ENCODE peak calls at places on chromosomes 2 and 18, in four cellular contexts. E is type B pancreatic cell; G is activated CD8-positive, alpha-beta memory T cell treated with anti-CD3 and anti-CD28 coated beads, Interleukin-2, amount 50 U/mL, for 48 hours; J is endothelial cell. U is an unnamed sample.
A peak's percentile ranks its signal among the peaks of the same experiment; 100 is the strongest.

GRCh38 chr2:79530443-79530842 is 17.6 kb downstream of the CTNNA2 start:
- DNase-seq in E (no peak), G (no peak), J (peak; percentile 31), U (no peak)

GRCh38 chr2:196245746-196246145 is 74.4 kb upstream of the STK17B start:
- DNase-seq in E (no peak), G (no peak), J (no peak), U (no peak)

GRCh38 chr2:7951490-7951889 is 730.4 kb upstream of the ID2 start:
- DNase-seq in E (no peak), G (no peak), J (no peak), U (no peak)

GRCh38 chr2:212940816-212941215 is 210.6 kb downstream of the IKZF2 start:
- DNase-seq in E (no peak), G (no peak), J (no peak), U (no peak)

GRCh38 chr2:6580982-6581381 is 284.7 kb downstream of the CMPK2 start:
- DNase-seq in E (no peak), G (no peak), J (no peak), U (no peak)

GRCh38 chr2:86396304-86396785 is 44.8 kb upstream of the KDM3A start:
- DNase-seq in E (no peak), G (no peak), J (peak; percentile 15), U (no peak)

GRCh38 chr2:68253211-68254068 is 1.1 kb upstream of the PPP3R1 start:
- DNase-seq in E (no peak), G (no peak), J (no peak), U (no peak)

GRCh38 chr2:155111070-155111469 is 412.6 kb downstream of the KCNJ3 start:
- DNase-seq in E (no peak), G (no peak), J (no peak), U (no peak)

GRCh38 chr2:10560626-10561025 is 112.5 kb upstream of the ODC1 start:
- DNase-seq in E (no peak), G (peak; percentile 30), J (no peak), U (no peak)

GRCh38 chr18:79613186-79613931 is 66.2 kb upstream of the CTDP1 start:
- DNase-seq in E (peak; percentile 65), G (no peak), J (peak; percentile 1), U (no peak)

GRCh38 chr2:241071677-241072111 is 30.4 kb downstream of the MTERF4 start:
- DNase-seq in E (peak; percentile 69), G (no peak), J (no peak), U (no peak)

GRCh38 chr2:153873062-153874048 is 1.6 kb downstream of the GALNT13 start:
- DNase-seq in E (no peak), G (no peak), J (peak; percentile 49), U (peak; percentile 12)

GRCh38 chr2:174180165-174180724 is 68.1 kb downstream of the OLA1 start:
- DNase-seq in E (no peak), G (no peak), J (no peak), U (no peak)

GRCh38 chr2:99476629-99477028 is 13.2 kb downstream of the REV1 start:
- DNase-seq in E (no peak), G (no peak), J (no peak), U (no peak)

GRCh38 chr2:23745726-23746105 is 181.2 kb downstream of the ATAD2B start:
- DNase-seq in E (no peak), G (no peak), J (no peak), U (no peak)

GRCh38 chr2:188693111-188693510 is 281.1 kb upstream of the COL3A1 start:
- DNase-seq in E (no peak), G (no peak), J (no peak), U (no peak)

GRCh38 chr18:47877892-47878291 is 52.6 kb downstream of the SMAD2 start:
- DNase-seq in E (no peak), G (no peak), J (no peak), U (no peak)

GRCh38 chr2:137939026-137939425 is 25.2 kb upstream of the HNMT start:
- DNase-seq in E (no peak), G (no peak), J (no peak), U (no peak)

GRCh38 chr18:13379062-13379800 is 160.7 kb downstream of the LDLRAD4 start:
- DNase-seq in E (no peak), G (peak; percentile 48), J (no peak), U (no peak)

U was measured in progenitor cell of endocrine pancreas.